ENCODE peak calls at places on chromosomes 12 and 14, in six cellular contexts. S is GM03348; L is heart left ventricle; Y is naive B cell; K is activated CD8-positive, alpha-beta T cell treated with anti-CD3 and anti-CD28 coated beads, Interleukin-2, amount 10 ng/mL, durations not matched to agents 7 days and 5 days; O is posterior cingulate gyrus. N is an unnamed sample.

GRCh38 chr12:105099355-105099754 is 8.2 kb upstream of the WASHC4 start:
- DNase-seq in Y (no peak), L (no peak), O (no peak), S (no peak), K (no peak), N (no peak)

GRCh38 chr12:130494736-130495135 is 157.0 kb downstream of the PIWIL1 start:
- DNase-seq in K (no peak), L (no peak), Y (no peak), S (no peak), O (no peak), N (no peak)

GRCh38 chr12:107634530-107634929 is 51.1 kb upstream of the PWP1 start:
- DNase-seq in O (no peak), Y (no peak), K (no peak), L (no peak), S (no peak), N (no peak)

GRCh38 chr14:104927432-104927816 is 2.7 kb downstream of the PLD4 start:
- DNase-seq in O (no peak), S (no peak), L (no peak), Y (no peak), K (no peak), N (no peak)

GRCh38 chr12:62133440-62133839 is 126.8 kb upstream of the USP15 start:
- DNase-seq in L (no peak), K (no peak), O (no peak), Y (no peak), S (no peak), N (no peak)

GRCh38 chr12:32181498-32182175 is 75.0 kb downstream of the BICD1 start:
- DNase-seq in K (no peak), L (no peak), S (peak), O (no peak), Y (no peak), N (no peak)

GRCh38 chr12:2112401-2112800 is 59.6 kb downstream of the CACNA1C start:
- DNase-seq in L (no peak), K (no peak), Y (no peak), S (no peak), O (no peak), N (no peak)

GRCh38 chr14:70886421-70887206 is 20.6 kb upstream of the PCNX1 start:
- DNase-seq in S (no peak), L (peak), O (no peak), Y (peak), K (peak), N (no peak)

GRCh38 chr12:131831021-131831571 is 2.9 kb downstream of the MMP17 start:
- DNase-seq in O (no peak), L (no peak), Y (no peak), K (no peak), S (no peak), N (no peak)